ENCODE peak calls at places on chromosome X, in ten cellular contexts. E is endothelial cell of umbilical vein; M is CD4-positive, CD25-positive, alpha-beta regulatory T cell; G is neural progenitor cell; Q is spleen; R is fibroblast of lung; Z is neuronal stem cell; B is lung; A is CD8-positive, alpha-beta memory T cell; P is prostate gland. I is an unnamed sample.

GRCh38 chrX:111869639-111870034 is 6.3 kb upstream of the TRPC5OS start:
- DNase-seq in G (peak; percentile 82), B (peak; percentile 30), P (peak; percentile 17), E (peak; percentile 11), A (no peak), Q (no peak), M (no peak), Z (peak; percentile 54), R (peak; percentile 44), I (no peak)

GRCh38 chrX:71183341-71183740 is 38.7 kb downstream of the NLGN3 start:
- DNase-seq in Q (no peak), E (no peak), R (no peak), P (no peak), M (no peak), G (peak; percentile 45), B (no peak), A (no peak), Z (peak; percentile 14), I (no peak)

GRCh38 chrX:39560285-39560684 is 537.5 kb downstream of the BCOR start:
- DNase-seq in R (no peak), Q (no peak), Z (no peak), P (no peak), B (no peak), G (no peak), M (no peak), A (no peak), E (no peak), I (no peak)

GRCh38 chrX:84186603-84187358 is 1.2 kb downstream of the RPS6KA6 start:
- DNase-seq in E (peak; percentile 2), P (peak; percentile 6), R (peak; percentile 12), M (no peak), A (no peak), Q (no peak), G (no peak), B (no peak), Z (no peak), I (no peak)

GRCh38 chrX:49199315-49199595 is 738 bp downstream of the SYP start:
- DNase-seq in G (no peak), E (no peak), A (no peak), P (no peak), R (no peak), M (no peak), Z (no peak), Q (no peak), B (no peak), I (no peak)

GRCh38 chrX:13716455-13716854 is 18.0 kb downstream of the TRAPPC2 start:
- DNase-seq in R (no peak), G (no peak), Z (no peak), E (no peak), B (no peak), M (no peak), Q (no peak), P (no peak), A (no peak), I (no peak)

GRCh38 chrX:47831788-47832187 is 4.9 kb upstream of the ZNF81 start:
- DNase-seq in B (peak; percentile 57), R (peak; percentile 12), M (peak; percentile 33), Z (no peak), G (peak; percentile 28), A (peak; percentile 23), Q (peak; percentile 75), E (peak; percentile 31), P (no peak), I (no peak)

GRCh38 chrX:10932842-10933440 is 178.2 kb upstream of the HCCS start:
- DNase-seq in M (no peak), G (no peak), P (no peak), E (peak; percentile 56), Q (no peak), A (no peak), B (no peak), R (no peak), Z (no peak), I (no peak)

GRCh38 chrX:25003066-25003849 is 12.5 kb downstream of the ARX start:
- DNase-seq in Z (no peak), G (peak; percentile 67), B (no peak), E (no peak), A (no peak), Q (no peak), R (no peak), M (no peak), P (no peak), I (no peak)

GRCh38 chrX:25005034-25005381 is 10.8 kb downstream of the ARX start:
- DNase-seq in P (no peak), G (no peak), B (no peak), E (no peak), A (no peak), M (no peak), Z (no peak), R (no peak), Q (no peak), I (no peak)

GRCh38 chrX:25004040-25004439 is 11.7 kb downstream of the ARX start:
- DNase-seq in B (no peak), E (no peak), A (no peak), M (no peak), Z (no peak), G (peak; percentile 35), R (no peak), Q (no peak), P (no peak), I (no peak)

GRCh38 chrX:25005382-25006185 is 10.2 kb downstream of the ARX start:
- DNase-seq in Q (no peak), A (no peak), R (no peak), G (peak; percentile 53), Z (no peak), B (no peak), M (no peak), E (no peak), P (no peak), I (no peak)

DNA sequence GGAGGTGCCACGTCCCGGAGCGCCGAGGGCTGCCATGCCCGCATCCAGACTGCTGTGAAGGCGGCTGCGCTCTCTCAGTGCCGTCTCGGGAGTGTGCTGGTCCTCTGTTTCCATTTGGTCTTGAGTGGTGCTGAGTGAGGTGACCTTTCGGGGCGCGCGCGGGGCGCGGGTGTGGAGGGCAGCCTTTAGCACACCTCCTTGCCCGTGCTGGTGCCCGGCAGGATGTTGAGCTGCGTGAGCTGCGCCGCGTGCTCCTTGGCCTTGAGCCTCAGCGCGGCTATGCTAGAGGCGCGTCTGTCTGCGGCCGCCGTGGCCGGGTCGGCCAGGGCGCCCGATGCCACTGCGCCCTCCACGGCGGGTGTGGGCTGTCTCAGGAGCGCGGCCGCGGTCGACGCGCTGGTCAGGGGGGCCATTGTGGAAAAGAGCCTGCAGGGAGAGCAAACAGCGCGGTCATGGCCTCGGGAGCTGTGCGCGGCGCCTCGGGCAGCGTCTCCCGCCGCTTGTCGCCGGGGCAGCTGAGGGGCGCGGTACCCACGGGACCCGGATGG is 11.2 kb downstream of the ARX start:
- DNase-seq in B (no peak), G (peak; percentile 47), R (no peak), E (no peak), Q (no peak), A (no peak), M (no peak), Z (no peak), P (no peak), I (no peak)
- H3K4me3 ChIP-seq in B (no peak overlapping the region), G (peak overlapping the region; percentile 57), R (no peak overlapping the region), E (no peak overlapping the region), Q (no peak overlapping the region), A (no peak overlapping the region), M (no peak overlapping the region), Z (no peak overlapping the region), P (no peak overlapping the region), I (no peak overlapping the region)

GRCh38 chrX:56788229-56788628 is 59.2 kb downstream of the NBDY start:
- DNase-seq in A (no peak), Z (no peak), G (no peak), P (no peak), M (no peak), Q (peak; percentile 71), E (no peak), B (no peak), R (no peak), I (no peak)

GRCh38 chrX:56788717-56789122 is 59.7 kb downstream of the NBDY start:
- DNase-seq in M (no peak), Q (peak; percentile 81), R (no peak), G (no peak), E (no peak), P (peak; percentile 39), B (no peak), Z (no peak), A (no peak), I (no peak)

GRCh38 chrX:56790778-56791177 is 61.7 kb downstream of the NBDY start:
- DNase-seq in G (peak; percentile 0), B (no peak), R (no peak), A (no peak), Q (peak; percentile 67), M (no peak), E (no peak), Z (no peak), P (no peak), I (peak; percentile 43)

GRCh38 chrX:56787734-56788152 is 58.7 kb downstream of the NBDY start:
- DNase-seq in A (no peak), E (no peak), P (no peak), B (no peak), M (no peak), G (peak; percentile 1), Q (peak; percentile 54), Z (no peak), R (no peak), I (no peak)

DNA sequence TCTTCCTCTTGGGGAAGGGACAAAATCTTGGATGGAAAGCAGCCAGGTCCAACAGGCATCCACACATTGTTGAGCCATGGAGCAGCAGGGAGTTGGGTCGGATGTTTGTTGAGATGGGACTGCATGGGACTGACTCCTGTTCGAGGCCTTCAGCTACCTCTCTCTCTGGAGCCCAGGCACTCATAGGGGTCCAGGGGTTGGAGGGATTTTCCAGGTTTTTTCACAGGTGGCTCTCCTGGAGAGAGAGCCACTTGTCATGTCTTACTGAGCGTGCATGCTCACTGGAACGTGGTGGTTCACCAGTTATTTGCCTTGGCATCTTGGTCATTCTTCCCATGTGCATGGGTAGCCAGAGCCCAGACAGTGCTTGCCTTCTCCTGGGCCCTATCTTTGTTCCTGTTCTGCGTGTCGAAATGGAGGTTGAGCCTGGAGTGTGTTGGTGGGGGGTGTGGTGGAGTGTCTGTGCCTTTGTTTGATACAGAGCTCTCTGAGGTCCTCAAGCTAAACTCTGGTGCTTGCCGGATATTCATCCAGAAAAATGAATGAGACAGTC is 60.6 kb downstream of the NBDY start:
- DNase-seq in E (no peak), Z (no peak), Q (peak; percentile 56), P (no peak), G (peak; percentile 0), R (no peak), A (no peak), B (no peak), M (no peak), I (no peak)
- H3K4me1 ChIP-seq in E (peaks cover 7% of the 10 kb centered on the region), Z (no peaks in the 10 kb centered on the region), Q (peaks cover 7% of the 10 kb centered on the region), P (no peaks in the 10 kb centered on the region), G (peaks cover 6% of the 10 kb centered on the region), R (no peaks in the 10 kb centered on the region), A (no peaks in the 10 kb centered on the region), B (no peaks in the 10 kb centered on the region), M (no peaks in the 10 kb centered on the region), I (no peaks in the 10 kb centered on the region)

DNA sequence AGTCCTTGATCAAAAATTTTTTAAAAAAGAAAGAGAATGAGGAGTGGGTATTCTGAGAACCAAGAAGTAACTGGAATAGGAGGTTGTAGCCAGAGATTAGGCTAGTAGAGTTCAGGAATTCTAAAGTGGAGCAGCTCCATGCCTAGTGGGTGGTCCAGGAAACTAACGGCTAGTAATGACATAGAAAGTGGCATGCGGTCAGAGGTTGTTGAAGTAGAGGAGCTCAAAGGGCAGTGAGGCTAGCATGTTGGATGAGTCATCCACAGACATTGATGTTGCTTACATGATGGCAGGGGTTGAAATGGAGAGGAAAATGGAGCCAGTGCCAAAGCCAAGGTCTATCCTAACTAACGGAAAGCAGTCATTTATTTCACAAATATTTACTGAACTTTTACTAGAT is 42.1 kb downstream of the TEX13B start:
- DNase-seq in G (no peak), A (no peak), Q (no peak), R (no peak), E (no peak), B (no peak), Z (no peak), P (no peak), M (no peak), I (no peak)
- H3K27ac ChIP-seq in G (no peak overlapping the region), A (no peak overlapping the region), Q (no peak overlapping the region), R (no peak overlapping the region), E (no peak overlapping the region), B (no peak overlapping the region), Z (no peak overlapping the region), P (no peak overlapping the region), M (no peak overlapping the region), I (no peak overlapping the region)

GRCh38 chrX:37686348-37686736 is 751 bp downstream of the XK start:
- DNase-seq in B (no peak), P (no peak), E (no peak), M (no peak), Q (no peak), A (no peak), Z (no peak), R (no peak), G (no peak), I (no peak)
- H3K4me3 ChIP-seq in B (peak overlapping the region; percentile 37), P (peak overlapping the region; percentile 37), E (no peak overlapping the region), M (no peak overlapping the region), Q (no peak overlapping the region), A (no peak overlapping the region), Z (no peak overlapping the region), R (no peak overlapping the region), G (peak overlapping the region; percentile 36), I (peak overlapping the region; percentile 49)